ENCODE peak calls at places on chromosome 11, in four cellular contexts. One of them, this sample, is unnamed. For H3K9me3, the result is how much of the 10 kb centered on the place peaks cover.

GRCh38 chr11:1852885-1853284 is at the start of gene LSP1:
- DNase-seq in GM12878: peak
- DNase-seq in HCT116: no peak
- DNase-seq in K562: no peak
- DNase-seq in this sample: no peak

GRCh38 chr11:66904981-66905521 is 48.2 kb downstream of the LRFN4 start:
- DNase-seq in GM12878: no peak
- DNase-seq in HCT116: no peak
- DNase-seq in K562: no peak
- DNase-seq in this sample: no peak

GRCh38 chr11:78158987-78159662 is 19.7 kb upstream of the ALG8 start:
- DNase-seq in HCT116: no peak
- DNase-seq in GM12878: no peak
- DNase-seq in K562: no peak
- DNase-seq in this sample: no peak

GRCh38 chr11:46597609-46598219 is 3.9 kb upstream of the AMBRA1 start:
- DNase-seq in HCT116: no peak
- DNase-seq in GM12878: no peak
- DNase-seq in K562: peak
- DNase-seq in this sample: no peak

GRCh38 chr11:65522640-65523322 is 2.1 kb upstream of the SCYL1 start:
- DNase-seq in GM12878: no peak
- DNase-seq in HCT116: no peak
- DNase-seq in K562: no peak
- DNase-seq in this sample: no peak

GRCh38 chr11:93020248-93021088 is 51.0 kb downstream of the MTNR1B start:
- DNase-seq in HCT116: no peak
- DNase-seq in K562: no peak
- DNase-seq in GM12878: no peak
- DNase-seq in this sample: no peak

GRCh38 chr11:58268142-58268541 is at the start of gene OR10W1:
- DNase-seq in GM12878: no peak
- DNase-seq in K562: no peak
- DNase-seq in HCT116: no peak
- DNase-seq in this sample: no peak

GRCh38 chr11:71977743-71978418 is 20.8 kb upstream of the IL18BP start:
- DNase-seq in GM12878: peak
- DNase-seq in K562: peak
- DNase-seq in HCT116: peak
- DNase-seq in this sample: peak

GRCh38 chr11:28353991-28354390 is 245.8 kb downstream of the METTL15 start:
- DNase-seq in K562: no peak
- DNase-seq in GM12878: no peak
- DNase-seq in HCT116: no peak
- DNase-seq in this sample: no peak

GRCh38 chr11:46659908-46660307 is 40.5 kb downstream of the ARHGAP1 start:
- DNase-seq in K562: no peak
- DNase-seq in HCT116: no peak
- DNase-seq in GM12878: no peak
- DNase-seq in this sample: no peak

GRCh38 chr11:199004-199581 is 6.2 kb downstream of the SCGB1C1 start:
- DNase-seq in K562: no peak
- DNase-seq in HCT116: no peak
- DNase-seq in GM12878: no peak
- DNase-seq in this sample: no peak

GRCh38 chr11:132278801-132279574 is 908.6 kb downstream of the NTM start:
- DNase-seq in HCT116: no peak
- DNase-seq in GM12878: peak
- DNase-seq in K562: no peak
- DNase-seq in this sample: no peak

GRCh38 chr11:111918390-111919256 is at the start of gene C11orf52:
- DNase-seq in K562: no peak
- DNase-seq in GM12878: no peak
- DNase-seq in HCT116: peak
- DNase-seq in this sample: no peak

GRCh38 chr11:83002047-83002446 is 69.7 kb downstream of the RAB30 start:
- DNase-seq in GM12878: no peak
- DNase-seq in HCT116: no peak
- DNase-seq in K562: no peak
- DNase-seq in this sample: no peak

GRCh38 chr11:6481012-6481923 is at the start of the genes ARFIP2 and TIMM10B:
- DNase-seq in GM12878: peak
- DNase-seq in K562: peak
- DNase-seq in HCT116: peak
- DNase-seq in this sample: peak

GRCh38 chr11:32893947-32894827 is 1.6 kb downstream of the QSER1 start:
- DNase-seq in HCT116: peak
- DNase-seq in K562: peak
- DNase-seq in GM12878: peak
- DNase-seq in this sample: no peak

GRCh38 chr11:69361466-69361865 is 67.5 kb downstream of the MYEOV start:
- DNase-seq in HCT116: no peak
- DNase-seq in GM12878: no peak
- DNase-seq in K562: no peak
- DNase-seq in this sample: no peak

GRCh38 chr11:109667719-109668118 is 245.7 kb downstream of the C11orf87 start:
- DNase-seq in K562: no peak
- DNase-seq in HCT116: no peak
- DNase-seq in GM12878: no peak
- DNase-seq in this sample: no peak

GRCh38 chr11:86523738-86524602 is 148.4 kb downstream of the ME3 start:
- DNase-seq in GM12878: no peak
- DNase-seq in HCT116: peak
- DNase-seq in K562: peak
- DNase-seq in this sample: no peak

DNA sequence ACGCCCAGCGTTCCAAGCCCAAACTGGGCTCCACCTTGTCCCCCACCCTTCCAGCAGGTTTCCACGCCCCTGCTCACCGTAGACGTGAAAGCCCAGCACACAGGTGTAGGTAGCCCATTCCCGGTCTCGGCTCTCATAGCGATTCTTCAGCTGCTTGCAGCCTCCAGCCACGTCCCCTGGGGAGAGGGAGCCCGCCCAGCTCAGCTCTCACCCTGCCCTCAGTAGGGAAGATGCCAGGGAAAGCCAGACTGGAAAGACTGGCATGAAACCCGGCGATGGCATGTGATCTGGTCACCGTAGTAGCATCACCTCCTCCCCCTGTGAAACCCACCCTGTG is 1.4 kb upstream of the MTA2 start:
- DNase-seq in GM12878: no peak
- DNase-seq in HCT116: no peak
- DNase-seq in K562: no peak
- DNase-seq in this sample: no peak
- H3K9ac ChIP-seq in GM12878: no peak
- H3K9ac ChIP-seq in HCT116: no peak
- H3K9ac ChIP-seq in K562: no peak
- H3K9ac ChIP-seq in this sample: no peak

GRCh38 chr11:133506023-133506422 is 26.3 kb downstream of the OPCML start:
- DNase-seq in HCT116: no peak
- DNase-seq in K562: no peak
- DNase-seq in GM12878: peak
- DNase-seq in this sample: no peak
- H3K9me3 ChIP-seq in HCT116: under half
- H3K9me3 ChIP-seq in K562: under half
- H3K9me3 ChIP-seq in GM12878: under half
- H3K9me3 ChIP-seq in this sample: under half

GRCh38 chr11:118882489-118882888 is 1.2 kb upstream of the CXCR5 start:
- DNase-seq in K562: no peak
- DNase-seq in HCT116: no peak
- DNase-seq in GM12878: no peak
- DNase-seq in this sample: no peak
- TF ChIP-seq POLR2AphosphoS5 in K562: no peak
- TF ChIP-seq POLR2AphosphoS5 in HCT116: no peak
- TF ChIP-seq POLR2AphosphoS5 in GM12878: no peak
- TF ChIP-seq POLR2AphosphoS5 in this sample: no peak

DNA sequence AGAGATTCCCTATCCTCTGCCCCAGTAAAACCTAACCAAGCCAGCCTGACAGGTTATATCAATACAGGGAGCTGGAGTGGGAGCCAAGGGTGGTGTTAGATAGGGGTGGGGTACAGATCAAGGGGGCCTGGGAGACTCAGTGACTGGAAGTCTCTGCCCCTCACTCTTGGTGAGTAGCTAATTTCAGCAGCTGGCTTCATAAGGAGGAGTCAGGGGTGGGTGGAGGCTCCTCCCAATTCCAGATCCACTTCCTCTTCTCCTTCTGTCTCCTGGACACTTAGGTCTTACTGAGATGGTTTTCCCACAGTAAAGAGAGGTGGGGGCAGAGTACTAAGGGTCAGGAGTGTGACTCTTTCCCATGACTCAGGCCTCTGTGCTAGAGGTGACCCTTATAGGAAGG is 1.2 kb upstream of the VSIG2 start:
- DNase-seq in K562: no peak
- DNase-seq in GM12878: no peak
- DNase-seq in HCT116: no peak
- DNase-seq in this sample: no peak
- H3K9ac ChIP-seq in K562: no peak
- H3K9ac ChIP-seq in GM12878: no peak
- H3K9ac ChIP-seq in HCT116: no peak
- H3K9ac ChIP-seq in this sample: no peak

GRCh38 chr11:31822604-31823371 is 11.7 kb upstream of the PAX6 start:
- DNase-seq in HCT116: no peak
- DNase-seq in GM12878: no peak
- DNase-seq in K562: no peak
- DNase-seq in this sample: no peak
- H3K9me3 ChIP-seq in HCT116: under half
- H3K9me3 ChIP-seq in GM12878: under half
- H3K9me3 ChIP-seq in K562: under half
- H3K9me3 ChIP-seq in this sample: under half

This sample was measured in SK-N-MC.